ENCODE peak calls at places on chromosomes 6 and 20, in ten cellular contexts. O is sigmoid colon; A is fibroblast of lung; P is T-helper 17 cell; E is mesothelial cell of epicardium; Z is iPS-NIHi11; D is activated CD8-positive, alpha-beta T cell treated with anti-CD3 and anti-CD28 coated beads, Interleukin-2, amount 10 ng/mL, durations not matched to agents 7 days and 5 days; U is epithelial cell of esophagus; N is breast epithelium; H is heart right ventricle. Q is an unnamed sample.

GRCh38 chr6:37170273-37171140 is 555 bp downstream of the PIM1 start:
- DNase-seq in O (peak), A (no peak), P (no peak), E (peak), Z (peak), D (peak), U (peak), N (peak), H (peak), Q (peak)

GRCh38 chr20:63117661-63118302 is 98.1 kb downstream of the YTHDF1 start:
- DNase-seq in O (no peak), A (no peak), P (no peak), E (no peak), Z (no peak), D (no peak), U (no peak), N (peak), H (peak), Q (peak)

GRCh38 chr20:37723668-37724067 is 29.8 kb downstream of the CTNNBL1 start:
- DNase-seq in O (no peak), A (no peak), P (no peak), E (no peak), Z (no peak), D (no peak), U (no peak), N (no peak), H (no peak), Q (no peak)

GRCh38 chr20:53652090-53652858 is 58.6 kb upstream of the ZNF217 start:
- DNase-seq in O (no peak), A (peak), P (no peak), E (no peak), Z (no peak), D (peak), U (no peak), N (no peak), H (no peak), Q (no peak)

GRCh38 chr20:21456207-21456606 is 57.7 kb downstream of the NKX2-2 start:
- DNase-seq in O (no peak), A (no peak), P (no peak), E (no peak), Z (no peak), D (no peak), U (no peak), N (no peak), H (no peak), Q (no peak)

GRCh38 chr20:17969884-17970409 is 1.1 kb downstream of the MGME1 start:
- DNase-seq in O (no peak), A (peak), P (no peak), E (no peak), Z (no peak), D (peak), U (peak), N (no peak), H (no peak), Q (no peak)

GRCh38 chr6:148857817-148858390 is 111.1 kb downstream of the UST start:
- DNase-seq in O (no peak), A (peak), P (no peak), E (no peak), Z (no peak), D (no peak), U (peak), N (no peak), H (no peak), Q (no peak)

GRCh38 chr6:118584906-118585305 is 36.8 kb downstream of the PLN start:
- DNase-seq in O (no peak), A (no peak), P (no peak), E (no peak), Z (no peak), D (no peak), U (peak), N (no peak), H (no peak), Q (no peak)

GRCh38 chr20:43508604-43509040 is 1.1 kb downstream of the L3MBTL1 start:
- DNase-seq in O (no peak), A (no peak), P (no peak), E (no peak), Z (peak), D (no peak), U (no peak), N (no peak), H (no peak), Q (no peak)

GRCh38 chr6:158646023-158646888 is 1.7 kb upstream of the DYNLT1 start:
- DNase-seq in O (peak), A (no peak), P (no peak), E (no peak), Z (no peak), D (no peak), U (peak), N (no peak), H (no peak), Q (no peak)

GRCh38 chr6:27188206-27188884 is 59.2 kb upstream of the PRSS16 start:
- DNase-seq in O (peak), A (peak), P (peak), E (peak), Z (peak), D (peak), U (peak), N (no peak), H (peak), Q (peak)

GRCh38 chr6:42197574-42198362 is 3.0 kb upstream of the GUCA1B start:
- DNase-seq in O (no peak), A (peak), P (no peak), E (no peak), Z (no peak), D (no peak), U (peak), N (no peak), H (no peak), Q (no peak)

GRCh38 chr6:6730831-6731230 is 142.3 kb downstream of the LY86 start:
- DNase-seq in O (peak), A (peak), P (no peak), E (no peak), Z (no peak), D (no peak), U (peak), N (no peak), H (no peak), Q (peak)

GRCh38 chr20:48912065-48912464 is 9.4 kb upstream of the ARFGEF2 start:
- DNase-seq in O (no peak), A (no peak), P (no peak), E (no peak), Z (no peak), D (no peak), U (no peak), N (no peak), H (no peak), Q (no peak)

GRCh38 chr6:146884728-146885127 is 286.0 kb downstream of the ADGB start:
- DNase-seq in O (no peak), A (no peak), P (no peak), E (no peak), Z (no peak), D (no peak), U (no peak), N (no peak), H (no peak), Q (no peak)

GRCh38 chr20:44464514-44464913 is 11.2 kb upstream of the TTPAL start:
- DNase-seq in O (no peak), A (no peak), P (no peak), E (no peak), Z (no peak), D (no peak), U (no peak), N (no peak), H (no peak), Q (no peak)

GRCh38 chr20:22507240-22507961 is 77.0 kb downstream of the FOXA2 start:
- DNase-seq in O (no peak), A (no peak), P (no peak), E (no peak), Z (no peak), D (no peak), U (no peak), N (no peak), H (no peak), Q (no peak)

GRCh38 chr20:23689399-23689690 is 507 bp upstream of the CST4 start:
- DNase-seq in O (no peak), A (no peak), P (no peak), E (no peak), Z (no peak), D (no peak), U (no peak), N (no peak), H (no peak), Q (no peak)

GRCh38 chr6:136446145-136446544 is 104.1 kb downstream of the MAP7 start:
- DNase-seq in O (no peak), A (no peak), P (no peak), E (no peak), Z (no peak), D (no peak), U (no peak), N (no peak), H (no peak), Q (no peak)

GRCh38 chr6:2733324-2733723 is 17.4 kb downstream of the MYLK4 start:
- DNase-seq in O (peak), A (no peak), P (no peak), E (no peak), Z (no peak), D (peak), U (no peak), N (no peak), H (peak), Q (peak)

GRCh38 chr20:37347347-37347823 is 1.4 kb downstream of the SRC start:
- DNase-seq in O (peak), A (no peak), P (no peak), E (no peak), Z (no peak), D (no peak), U (no peak), N (no peak), H (no peak), Q (no peak)

GRCh38 chr6:84688187-84688878 is 76.1 kb downstream of the TBX18 start:
- DNase-seq in O (no peak), A (no peak), P (no peak), E (no peak), Z (no peak), D (no peak), U (no peak), N (no peak), H (no peak), Q (no peak)

GRCh38 chr6:227074-227782 is 65.1 kb upstream of the DUSP22 start:
- DNase-seq in O (no peak), A (no peak), P (no peak), E (no peak), Z (no peak), D (no peak), U (no peak), N (no peak), H (no peak), Q (no peak)

GRCh38 chr6:10643214-10643641 is 51.2 kb downstream of the C6orf52 start:
- DNase-seq in O (no peak), A (no peak), P (no peak), E (no peak), Z (no peak), D (no peak), U (no peak), N (no peak), H (no peak), Q (no peak)

GRCh38 chr6:167855825-167856425 is 29.2 kb downstream of the AFDN start:
- DNase-seq in O (peak), A (peak), P (no peak), E (no peak), Z (no peak), D (no peak), U (peak), N (no peak), H (no peak), Q (no peak)

Q was measured in left cardiac atrium.